ENCODE peak calls at places on chromosomes 12 and 14, in six cellular contexts. M is suprapubic skin; A is NCI-H524; K is stimulated activated CD4-positive, alpha-beta T cell treated with anti-CD3 and anti-CD28 coated beads, TNF-alpha, amount 100 ng/mL, for 1 hour; T is GM10248; Y is stimulated activated CD8-positive, alpha-beta memory T cell treated with anti-CD3 and anti-CD28 coated beads, Interleukin-2, amount 100 ng/mL, for 48 hours. I is an unnamed sample.

GRCh38 chr12:28507055-28507454 is 316.8 kb downstream of the CCDC91 start:
- DNase-seq in A (peak), T (no peak), Y (no peak), M (no peak), K (no peak), I (no peak)

GRCh38 chr12:40146800-40147797 is 41.2 kb upstream of the SLC2A13 start:
- DNase-seq in T (no peak), A (no peak), Y (no peak), M (no peak), K (no peak), I (peak)

GRCh38 chr12:39145175-39145999 is 240.0 kb upstream of the CPNE8 start:
- DNase-seq in Y (peak), K (no peak), T (peak), M (no peak), A (peak), I (peak)

GRCh38 chr12:57352166-57352565 is 78.7 kb downstream of the R3HDM2 start:
- DNase-seq in A (no peak), M (no peak), T (no peak), Y (no peak), K (no peak), I (no peak)

GRCh38 chr12:92078167-92079053 is 67.2 kb downstream of the BTG1 start:
- DNase-seq in Y (no peak), T (no peak), M (no peak), K (no peak), A (no peak), I (no peak)

GRCh38 chr14:102138935-102139247 is 806 bp upstream of the WDR20 start:
- DNase-seq in K (no peak), A (no peak), T (no peak), M (no peak), Y (no peak), I (no peak)

GRCh38 chr14:64191756-64192155 is 102.4 kb downstream of the ESR2 start:
- DNase-seq in M (no peak), K (no peak), A (no peak), T (no peak), Y (no peak), I (no peak)

GRCh38 chr14:55240526-55241178 is 30.6 kb upstream of the FBXO34 start:
- DNase-seq in Y (no peak), M (no peak), K (no peak), A (no peak), T (no peak), I (peak)

GRCh38 chr12:67474934-67475620 is 173.5 kb upstream of the DYRK2 start:
- DNase-seq in K (no peak), A (no peak), Y (no peak), T (no peak), M (no peak), I (no peak)

I was measured in left kidney.